ENCODE peak calls at places on chromosome 1, in nine cellular contexts. Z, T, C, P, W, Y, U, F and O are unnamed samples.

GRCh38 chr1:13792429-13792828 is 92.4 kb downstream of the PRDM2 start:
- DNase-seq in Z (no peak), T (no peak), C (no peak), P (no peak), W (no peak), Y (peak), U (no peak), F (no peak), O (no peak)

GRCh38 chr1:196372896-196373536 is 235.2 kb downstream of the KCNT2 start:
- DNase-seq in Z (no peak), T (no peak), C (no peak), P (no peak), W (peak), Y (peak), U (no peak), F (no peak), O (no peak)

GRCh38 chr1:56535949-56536348 is 43.4 kb downstream of the PLPP3 start:
- DNase-seq in Z (no peak), T (no peak), C (no peak), P (no peak), W (no peak), Y (no peak), U (no peak), F (no peak), O (no peak)

GRCh38 chr1:219432191-219432606 is 180.7 kb downstream of the ZC3H11B start:
- DNase-seq in Z (no peak), T (no peak), C (no peak), P (no peak), W (no peak), Y (peak), U (no peak), F (no peak), O (no peak)

GRCh38 chr1:65027699-65028358 is 61.5 kb upstream of the JAK1 start:
- DNase-seq in Z (no peak), T (no peak), C (no peak), P (no peak), W (no peak), Y (peak), U (no peak), F (no peak), O (no peak)

GRCh38 chr1:47875831-47876586 is 121.2 kb downstream of the TRABD2B start:
- DNase-seq in Z (no peak), T (no peak), C (no peak), P (no peak), W (no peak), Y (no peak), U (no peak), F (no peak), O (no peak)

GRCh38 chr1:243819438-243819839 is 30.6 kb downstream of the AKT3 start:
- DNase-seq in Z (no peak), T (no peak), C (no peak), P (peak), W (no peak), Y (no peak), U (no peak), F (no peak), O (no peak)

GRCh38 chr1:179825798-179826460 is 51.7 kb downstream of the TOR1AIP2 start:
- DNase-seq in Z (peak), T (no peak), C (no peak), P (no peak), W (no peak), Y (no peak), U (no peak), F (no peak), O (no peak)

GRCh38 chr1:2247760-2248126 is 19.6 kb downstream of the SKI start:
- DNase-seq in Z (no peak), T (no peak), C (no peak), P (no peak), W (no peak), Y (no peak), U (no peak), F (no peak), O (no peak)

GRCh38 chr1:12450090-12450764 is 167.8 kb downstream of the DHRS3 start:
- DNase-seq in Z (no peak), T (no peak), C (peak), P (no peak), W (no peak), Y (no peak), U (no peak), F (no peak), O (no peak)
- TF ChIP-seq CTCF in Z (no peak), T (no peak), C (no peak), P (no peak), W (no peak), Y (no peak), U (no peak), F (no peak), O (no peak)

DNA sequence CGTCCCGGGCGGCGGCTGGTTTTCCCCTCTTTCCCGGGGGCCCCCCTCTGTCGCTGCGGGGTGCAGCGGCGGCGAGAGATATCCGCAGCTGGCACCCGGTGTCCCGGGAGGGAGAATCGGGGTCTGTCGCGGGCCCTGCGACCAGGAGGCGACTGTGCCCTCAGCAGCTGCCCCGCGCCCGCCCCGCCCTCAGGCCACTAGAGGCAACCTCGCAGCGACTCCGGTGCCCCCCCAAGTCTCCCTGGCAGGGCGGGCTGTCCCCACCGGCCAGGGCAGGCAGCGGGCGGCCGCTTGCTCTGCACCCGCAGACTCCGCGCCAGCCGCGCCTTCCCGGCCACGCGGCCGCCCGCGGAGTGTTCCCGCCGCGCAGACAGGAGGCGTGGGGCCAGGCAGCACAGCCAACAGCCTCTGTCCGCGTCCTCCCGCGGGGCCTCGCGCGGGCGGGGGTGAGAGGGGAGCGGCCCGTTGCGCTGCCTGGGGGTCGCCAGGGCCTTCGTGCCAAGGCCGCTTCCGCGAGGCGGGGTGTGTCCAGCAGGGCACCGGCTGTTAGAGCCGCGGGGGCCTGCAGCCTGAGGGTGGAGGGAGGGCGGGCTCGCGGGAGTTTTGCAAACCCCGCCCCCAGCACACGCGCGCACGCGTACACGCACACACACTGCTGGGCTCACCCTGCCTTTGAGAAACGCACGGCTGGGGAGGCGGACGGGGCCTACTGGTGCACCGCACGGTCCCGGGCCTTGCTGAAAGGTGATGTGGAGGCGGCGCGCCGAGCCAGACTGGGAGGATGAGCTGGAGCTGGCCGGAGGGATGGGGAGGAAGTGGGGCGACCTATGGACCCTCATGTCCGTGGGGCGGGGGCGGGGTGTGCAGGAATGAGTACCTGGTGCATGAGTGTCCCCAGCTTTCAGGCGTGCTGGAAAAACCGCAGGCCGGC is 41.4 kb downstream of the KIAA1614 start:
- DNase-seq in Z (peak), T (no peak), C (peak), P (peak), W (peak), Y (peak), U (no peak), F (no peak), O (peak)
- TF ChIP-seq CTCF in Z (peak), T (no peak), C (no peak), P (no peak), W (no peak), Y (no peak), U (no peak), F (no peak), O (no peak)

GRCh38 chr1:207139616-207140015 is 35.6 kb downstream of the C4BPA start:
- DNase-seq in Z (no peak), T (no peak), C (no peak), P (no peak), W (no peak), Y (no peak), U (no peak), F (no peak), O (no peak)

GRCh38 chr1:207140536-207140935 is 36.5 kb downstream of the C4BPA start:
- DNase-seq in Z (no peak), T (no peak), C (no peak), P (no peak), W (no peak), Y (no peak), U (no peak), F (no peak), O (no peak)

GRCh38 chr1:207129053-207129452 is 25.0 kb downstream of the C4BPA start:
- DNase-seq in Z (no peak), T (no peak), C (no peak), P (no peak), W (no peak), Y (no peak), U (no peak), F (no peak), O (no peak)

GRCh38 chr1:207134550-207134949 is 30.5 kb downstream of the C4BPA start:
- DNase-seq in Z (no peak), T (no peak), C (no peak), P (no peak), W (no peak), Y (no peak), U (no peak), F (no peak), O (no peak)
- TF ChIP-seq CTCF in Z (no peak), T (no peak), C (no peak), P (no peak), W (no peak), Y (no peak), U (no peak), F (no peak), O (no peak)

GRCh38 chr1:234395297-234395696 is 22.0 kb downstream of the COA6 start:
- DNase-seq in Z (no peak), T (no peak), C (no peak), P (no peak), W (no peak), Y (no peak), U (no peak), F (no peak), O (no peak)

GRCh38 chr1:234396871-234397270 is 23.6 kb downstream of the COA6 start:
- DNase-seq in Z (no peak), T (no peak), C (no peak), P (no peak), W (peak), Y (no peak), U (no peak), F (no peak), O (no peak)

GRCh38 chr1:234397732-234398131 is 24.5 kb downstream of the COA6 start:
- DNase-seq in Z (no peak), T (no peak), C (no peak), P (no peak), W (no peak), Y (no peak), U (no peak), F (no peak), O (no peak)

GRCh38 chr1:234396092-234396491 is 22.8 kb downstream of the COA6 start:
- DNase-seq in Z (no peak), T (no peak), C (no peak), P (no peak), W (no peak), Y (no peak), U (no peak), F (no peak), O (no peak)

DNA sequence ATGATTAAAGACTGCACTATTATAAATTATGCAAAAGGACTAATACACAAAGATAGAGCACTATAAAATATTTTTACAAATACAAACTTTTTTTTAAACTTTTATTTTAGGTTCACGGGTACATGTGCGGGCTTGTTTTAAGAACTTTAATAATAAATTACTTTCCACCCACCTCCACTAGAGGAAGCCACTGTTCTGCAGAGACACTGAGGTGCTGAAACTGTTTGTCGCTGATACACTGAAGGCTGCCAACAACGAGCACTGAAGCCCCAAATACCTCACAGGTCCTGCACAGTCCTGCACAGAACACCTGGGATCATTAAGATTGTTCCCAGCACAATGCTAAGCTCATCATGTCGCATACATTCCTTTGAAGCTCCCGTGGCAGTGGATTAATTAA is 19.9 kb downstream of the COA6 start:
- DNase-seq in Z (no peak), T (no peak), C (no peak), P (no peak), W (no peak), Y (no peak), U (no peak), F (no peak), O (no peak)
- TF ChIP-seq CTCF in Z (no peak), T (no peak), C (no peak), P (no peak), W (no peak), Y (no peak), U (no peak), F (no peak), O (no peak)

DNA sequence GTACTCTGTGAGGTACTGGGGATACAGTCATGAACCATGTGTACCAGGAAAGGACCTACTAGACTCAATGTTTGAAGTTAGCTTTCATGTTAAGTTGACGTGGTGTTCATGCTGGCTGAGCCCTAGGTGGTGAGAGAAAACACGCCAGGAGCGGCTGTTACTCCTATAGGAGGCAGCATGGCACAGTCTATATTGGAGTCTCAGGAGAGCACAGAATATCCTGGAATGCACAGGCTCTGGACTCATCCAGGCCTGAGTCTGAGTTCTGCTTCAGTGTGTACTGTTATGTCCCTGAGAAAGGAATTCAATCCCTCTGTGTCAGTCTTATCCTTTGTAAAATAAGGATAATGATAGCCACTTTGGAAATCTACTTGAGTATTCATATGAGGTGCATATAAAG is 41.2 kb downstream of the DPT start:
- DNase-seq in Z (no peak), T (no peak), C (no peak), P (no peak), W (no peak), Y (no peak), U (no peak), F (peak), O (no peak)
- TF ChIP-seq CTCF in Z (no peak), T (no peak), C (no peak), P (no peak), W (no peak), Y (no peak), U (no peak), F (no peak), O (no peak)

DNA sequence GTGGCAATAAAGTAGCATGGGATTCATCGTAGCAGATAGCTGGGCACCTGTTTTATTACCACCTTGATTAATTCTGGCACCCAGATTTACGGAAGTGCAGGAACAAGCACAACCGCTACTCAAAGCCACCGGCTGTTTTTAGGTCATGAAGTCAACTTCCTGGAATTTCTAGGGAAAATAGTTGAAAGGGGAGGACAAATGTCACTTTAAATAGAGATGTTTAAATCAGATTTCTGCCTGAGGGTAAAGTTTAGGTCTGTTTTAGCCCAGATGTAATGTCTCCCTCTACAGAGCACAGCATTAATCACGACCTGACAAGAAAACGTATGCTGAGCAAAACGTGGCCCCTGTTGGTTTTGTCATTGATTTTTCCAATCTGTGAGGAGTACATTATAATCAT is 8.0 kb downstream of the ADGRL2 start:
- DNase-seq in Z (no peak), T (no peak), C (no peak), P (no peak), W (no peak), Y (no peak), U (no peak), F (no peak), O (no peak)
- TF ChIP-seq CTCF in Z (peak), T (no peak), C (no peak), P (no peak), W (no peak), Y (no peak), U (no peak), F (no peak), O (no peak)

DNA sequence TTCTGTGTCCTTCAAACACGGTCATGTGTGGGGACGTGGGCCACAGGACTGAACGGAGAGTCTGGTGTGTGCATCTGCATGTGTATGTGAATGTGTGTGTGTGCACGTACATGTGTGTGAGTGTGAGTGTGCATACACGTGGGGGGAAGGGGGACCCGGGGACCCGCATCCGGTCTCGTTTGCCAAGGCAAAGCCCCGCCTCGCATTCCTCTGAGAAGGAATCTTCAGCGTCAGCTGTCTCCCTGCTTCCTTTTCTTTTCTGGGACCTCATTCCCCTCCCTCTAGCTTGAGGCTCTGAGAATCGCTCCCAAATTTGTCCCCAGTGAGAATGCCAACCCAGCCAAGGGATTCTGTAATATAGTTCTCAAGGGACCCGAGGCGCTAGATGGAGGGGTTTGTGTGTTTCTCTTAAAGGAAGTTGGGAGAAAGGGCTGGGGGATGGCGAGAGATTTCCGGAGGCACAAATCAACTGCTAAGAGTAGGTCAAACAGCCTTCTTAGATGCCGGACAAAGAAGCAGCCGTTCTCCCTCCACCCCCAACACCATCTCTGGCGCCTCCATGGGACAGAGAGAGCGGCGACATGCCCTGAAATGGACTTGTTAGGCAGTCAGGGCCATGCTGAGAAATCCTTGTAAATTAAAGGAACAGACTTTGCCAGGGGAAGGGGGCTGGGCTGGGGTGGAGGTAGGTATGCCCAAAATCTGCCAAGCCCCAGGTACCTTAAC is 6.6 kb downstream of the IFFO2 start:
- DNase-seq in Z (no peak), T (no peak), C (peak), P (peak), W (peak), Y (peak), U (no peak), F (peak), O (peak)
- TF ChIP-seq CTCF in Z (peak), T (peak), C (peak), P (no peak), W (peak), Y (peak), U (peak), F (no peak), O (peak)

GRCh38 chr1:116968724-116969123 is 32.8 kb upstream of the CD101 start:
- DNase-seq in Z (no peak), T (no peak), C (no peak), P (no peak), W (no peak), Y (no peak), U (no peak), F (no peak), O (no peak)

GRCh38 chr1:116961599-116961998 is 40.0 kb upstream of the CD101 start:
- DNase-seq in Z (no peak), T (no peak), C (no peak), P (no peak), W (no peak), Y (no peak), U (no peak), F (no peak), O (no peak)

GRCh38 chr1:116962976-116963639 is 38.5 kb upstream of the CD101 start:
- DNase-seq in Z (no peak), T (no peak), C (no peak), P (no peak), W (no peak), Y (peak), U (no peak), F (no peak), O (no peak)

GRCh38 chr1:116971481-116971880 is 30.1 kb upstream of the CD101 start:
- DNase-seq in Z (no peak), T (no peak), C (no peak), P (no peak), W (no peak), Y (peak), U (no peak), F (no peak), O (no peak)

GRCh38 chr1:116966791-116967190 is 34.8 kb upstream of the CD101 start:
- DNase-seq in Z (no peak), T (no peak), C (no peak), P (no peak), W (no peak), Y (peak), U (peak), F (no peak), O (no peak)
- TF ChIP-seq CTCF in Z (no peak), T (no peak), C (no peak), P (no peak), W (no peak), Y (no peak), U (no peak), F (no peak), O (no peak)

GRCh38 chr1:118902299-118903270 is 85.6 kb downstream of the TBX15 start:
- DNase-seq in Z (no peak), T (no peak), C (no peak), P (no peak), W (no peak), Y (peak), U (peak), F (no peak), O (no peak)

GRCh38 chr1:118898702-118899101 is 89.4 kb downstream of the TBX15 start:
- DNase-seq in Z (no peak), T (no peak), C (no peak), P (no peak), W (no peak), Y (no peak), U (no peak), F (no peak), O (no peak)

GRCh38 chr1:118894836-118895235 is 93.3 kb downstream of the TBX15 start:
- DNase-seq in Z (no peak), T (no peak), C (no peak), P (no peak), W (no peak), Y (no peak), U (no peak), F (no peak), O (no peak)

GRCh38 chr1:118900643-118901440 is 87.3 kb downstream of the TBX15 start:
- DNase-seq in Z (no peak), T (no peak), C (no peak), P (no peak), W (no peak), Y (no peak), U (no peak), F (no peak), O (no peak)

DNA sequence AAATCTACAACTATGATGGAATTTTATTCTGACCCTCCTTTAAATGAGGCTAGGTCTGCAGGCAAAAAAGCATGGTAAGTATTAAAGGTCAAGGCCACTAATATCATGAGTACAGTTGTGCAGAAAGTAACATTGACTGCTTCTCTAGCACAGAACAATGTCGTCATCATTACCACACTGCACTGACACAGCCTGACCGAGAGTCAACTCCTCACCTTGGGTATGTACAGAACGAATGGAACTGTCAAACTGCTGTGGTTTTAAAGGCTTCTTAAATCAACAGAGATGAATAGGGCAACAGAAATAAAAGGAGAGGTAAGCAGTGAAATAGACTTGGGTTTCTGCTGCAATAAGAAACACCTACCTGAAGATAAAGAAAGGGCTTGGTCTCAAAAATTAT is 88.8 kb downstream of the TBX15 start:
- DNase-seq in Z (no peak), T (no peak), C (no peak), P (no peak), W (no peak), Y (no peak), U (no peak), F (no peak), O (no peak)
- TF ChIP-seq CTCF in Z (no peak), T (no peak), C (no peak), P (no peak), W (no peak), Y (no peak), U (no peak), F (no peak), O (no peak)